ENCODE peak calls at places on chromosomes 7 and 10, in eight cellular contexts. A is transverse colon, U is left ventricle myocardium inferior, D is keratinocyte, I is B cell, L is kidney epithelial cell, N is hepatocyte, Q is nephron progenitor cell. T is an unnamed sample.

GRCh38 chr7:79159040-79159664 is 294.3 kb downstream of the MAGI2 start:
- DNase-seq in A (no peak), U (no peak), D (no peak), I (no peak), L (no peak), N (no peak), Q (no peak), T (no peak)

GRCh38 chr7:55127135-55127551 is 108.3 kb downstream of the EGFR start:
- DNase-seq in A (no peak), U (no peak), D (no peak), I (no peak), L (no peak), N (no peak), Q (no peak), T (no peak)

GRCh38 chr10:49274886-49275285 is 24.1 kb upstream of the C10orf71 start:
- DNase-seq in A (no peak), U (no peak), D (no peak), I (no peak), L (no peak), N (no peak), Q (no peak), T (no peak)

GRCh38 chr7:150876817-150877526 is 24.7 kb downstream of the AOC1 start:
- DNase-seq in A (peak), U (peak), D (no peak), I (peak), L (peak), N (peak), Q (peak), T (peak)

GRCh38 chr10:99536400-99537254 is 3.9 kb downstream of the NKX2-3 start:
- DNase-seq in A (peak), U (no peak), D (no peak), I (peak), L (no peak), N (no peak), Q (no peak), T (no peak)

GRCh38 chr7:130593033-130593432 is 75.5 kb downstream of the COPG2 start:
- DNase-seq in A (no peak), U (no peak), D (no peak), I (no peak), L (no peak), N (no peak), Q (no peak), T (no peak)

GRCh38 chr10:119700321-119700954 is 25.4 kb upstream of the INPP5F start:
- DNase-seq in A (no peak), U (no peak), D (no peak), I (peak), L (no peak), N (no peak), Q (no peak), T (no peak)

GRCh38 chr7:156827587-156828203 is 65.3 kb downstream of the LMBR1 start:
- DNase-seq in A (no peak), U (no peak), D (no peak), I (no peak), L (no peak), N (peak), Q (no peak), T (no peak)

GRCh38 chr7:100247152-100247757 is 27.5 kb downstream of the PVRIG start:
- DNase-seq in A (no peak), U (no peak), D (no peak), I (no peak), L (peak), N (peak), Q (peak), T (peak)

GRCh38 chr10:116076616-116077015 is 196.4 kb downstream of the GFRA1 start:
- DNase-seq in A (no peak), U (no peak), D (no peak), I (no peak), L (no peak), N (no peak), Q (no peak), T (no peak)

GRCh38 chr10:44696496-44696895 is 214.6 kb upstream of the TMEM72 start:
- DNase-seq in A (no peak), U (no peak), D (no peak), I (no peak), L (no peak), N (peak), Q (no peak), T (no peak)

GRCh38 chr7:105806592-105807266 is 69.7 kb downstream of the ATXN7L1 start:
- DNase-seq in A (peak), U (no peak), D (no peak), I (peak), L (peak), N (peak), Q (no peak), T (no peak)

GRCh38 chr10:78045237-78045636 is 11.6 kb downstream of the RPS24 start:
- DNase-seq in A (no peak), U (no peak), D (no peak), I (peak), L (no peak), N (no peak), Q (no peak), T (no peak)

GRCh38 chr10:33927347-33927746 is 592.9 kb upstream of the NRP1 start:
- DNase-seq in A (no peak), U (no peak), D (peak), I (no peak), L (peak), N (no peak), Q (no peak), T (no peak)

GRCh38 chr7:46220066-46220630 is 299.1 kb upstream of the IGFBP3 start:
- DNase-seq in A (no peak), U (no peak), D (peak), I (no peak), L (peak), N (peak), Q (no peak), T (no peak)

GRCh38 chr10:124240721-124241350 is 147.4 kb upstream of the CHST15 start:
- DNase-seq in A (peak), U (no peak), D (no peak), I (no peak), L (no peak), N (no peak), Q (no peak), T (no peak)

GRCh38 chr10:132847416-132847777 is 61.5 kb upstream of the NKX6-2 start:
- DNase-seq in A (no peak), U (no peak), D (no peak), I (no peak), L (no peak), N (no peak), Q (no peak), T (no peak)

GRCh38 chr7:44735403-44736165 is 13.1 kb upstream of the ZMIZ2 start:
- DNase-seq in A (no peak), U (no peak), D (peak), I (no peak), L (peak), N (no peak), Q (no peak), T (no peak)

GRCh38 chr10:101305241-101306230 is 48.4 kb upstream of the BTRC start:
- DNase-seq in A (no peak), U (no peak), D (no peak), I (no peak), L (no peak), N (peak), Q (no peak), T (no peak)

GRCh38 chr10:132052124-132052523 is 13.6 kb upstream of the JAKMIP3 start:
- DNase-seq in A (no peak), U (no peak), D (no peak), I (no peak), L (no peak), N (no peak), Q (no peak), T (no peak)

GRCh38 chr7:69757990-69758430 is 159.7 kb downstream of the AUTS2 start:
- DNase-seq in A (no peak), U (no peak), D (no peak), I (no peak), L (no peak), N (no peak), Q (no peak), T (no peak)

GRCh38 chr7:94182066-94182465 is 177.9 kb upstream of the BET1 start:
- DNase-seq in A (no peak), U (no peak), D (peak), I (no peak), L (peak), N (peak), Q (no peak), T (no peak)

GRCh38 chr7:123871998-123872867 is 27.3 kb downstream of the HYAL4 start:
- DNase-seq in A (peak), U (no peak), D (no peak), I (peak), L (peak), N (peak), Q (peak), T (peak)

GRCh38 chr10:130809761-130810515 is 501.6 kb downstream of the TCERG1L start:
- DNase-seq in A (no peak), U (no peak), D (no peak), I (no peak), L (no peak), N (no peak), Q (no peak), T (no peak)

GRCh38 chr10:131930586-131931330 is 29.9 kb downstream of the PPP2R2D start:
- DNase-seq in A (no peak), U (no peak), D (no peak), I (no peak), L (no peak), N (no peak), Q (no peak), T (no peak)

GRCh38 chr7:90766814-90767564 is 170.9 kb downstream of the CDK14 start:
- DNase-seq in A (peak), U (peak), D (no peak), I (no peak), L (peak), N (peak), Q (peak), T (peak)

DNA sequence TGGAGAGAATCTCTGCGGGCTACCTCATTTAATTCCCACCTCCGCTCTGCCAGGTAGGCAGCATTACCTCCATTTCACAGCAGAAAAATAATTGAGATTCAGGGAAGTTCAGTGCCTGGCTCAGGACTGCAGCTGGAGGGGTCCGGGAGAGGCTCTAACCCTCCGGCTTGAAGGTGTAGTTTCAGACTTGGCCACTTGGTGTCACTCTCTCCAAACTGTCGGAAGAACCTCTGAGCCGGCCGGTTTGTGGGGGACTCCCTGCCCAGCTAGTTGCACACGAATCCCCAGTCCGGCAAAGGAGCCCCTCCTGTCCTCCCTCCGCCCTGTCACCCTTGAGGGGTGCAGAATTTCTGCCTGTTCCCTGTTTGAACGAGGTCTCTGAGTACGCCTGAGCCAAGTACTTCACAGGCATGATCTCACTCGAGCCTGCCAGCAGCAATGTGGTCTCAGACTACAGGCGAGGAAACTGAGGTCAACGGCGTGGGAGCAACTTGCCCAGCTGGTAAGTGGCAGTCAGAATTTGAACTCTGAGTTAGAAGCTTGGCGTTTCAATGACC is 144.7 kb upstream of the ZNF716 start:
- DNase-seq in A (no peak), U (no peak), D (no peak), I (no peak), L (no peak), N (no peak), Q (no peak), T (no peak)
- TF ChIP-seq CTCF in A (no peak), U (peak), D (no peak), I (no peak), L (no peak), N (no peak), Q (no peak), T (no peak)

GRCh38 chr7:154794147-154794780 is 208.7 kb downstream of the PAXIP1 start:
- DNase-seq in A (peak), U (no peak), D (no peak), I (no peak), L (no peak), N (peak), Q (peak), T (no peak)

GRCh38 chr7:154791611-154792010 is 211.3 kb downstream of the PAXIP1 start:
- DNase-seq in A (no peak), U (no peak), D (no peak), I (no peak), L (no peak), N (no peak), Q (no peak), T (no peak)

GRCh38 chr7:154792436-154793055 is 210.4 kb downstream of the PAXIP1 start:
- DNase-seq in A (no peak), U (no peak), D (no peak), I (no peak), L (no peak), N (no peak), Q (no peak), T (no peak)

GRCh38 chr7:154795437-154795836 is 207.5 kb downstream of the PAXIP1 start:
- DNase-seq in A (no peak), U (no peak), D (no peak), I (no peak), L (no peak), N (no peak), Q (no peak), T (no peak)

GRCh38 chr7:154795014-154795413 is 207.9 kb downstream of the PAXIP1 start:
- DNase-seq in A (no peak), U (no peak), D (no peak), I (no peak), L (no peak), N (no peak), Q (no peak), T (no peak)
- TF ChIP-seq CTCF in A (no peak), U (no peak), D (no peak), I (no peak), L (no peak), N (no peak), Q (peak), T (peak)

GRCh38 chr10:114821293-114821914 is at the start of gene FHIP2A:
- DNase-seq in A (peak), U (peak), D (no peak), I (peak), L (no peak), N (peak), Q (peak), T (no peak)
- TF ChIP-seq CTCF in A (peak), U (peak), D (no peak), I (peak), L (no peak), N (peak), Q (no peak), T (peak)

GRCh38 chr10:127492607-127493250 is 56.4 kb upstream of the NPS start:
- DNase-seq in A (no peak), U (no peak), D (no peak), I (no peak), L (no peak), N (no peak), Q (no peak), T (no peak)
- TF ChIP-seq CTCF in A (no peak), U (no peak), D (no peak), I (no peak), L (peak), N (no peak), Q (no peak), T (peak)

GRCh38 chr10:69364232-69364631 is 52.5 kb downstream of the TACR2 start:
- DNase-seq in A (no peak), U (no peak), D (no peak), I (no peak), L (no peak), N (no peak), Q (no peak), T (no peak)
- TF ChIP-seq CTCF in A (no peak), U (peak), D (no peak), I (no peak), L (no peak), N (no peak), Q (no peak), T (no peak)

GRCh38 chr7:128434413-128435310 is 21.0 kb upstream of the HILPDA start:
- DNase-seq in A (no peak), U (no peak), D (no peak), I (no peak), L (no peak), N (no peak), Q (no peak), T (no peak)
- TF ChIP-seq CTCF in A (no peak), U (no peak), D (no peak), I (no peak), L (no peak), N (no peak), Q (no peak), T (no peak)

DNA sequence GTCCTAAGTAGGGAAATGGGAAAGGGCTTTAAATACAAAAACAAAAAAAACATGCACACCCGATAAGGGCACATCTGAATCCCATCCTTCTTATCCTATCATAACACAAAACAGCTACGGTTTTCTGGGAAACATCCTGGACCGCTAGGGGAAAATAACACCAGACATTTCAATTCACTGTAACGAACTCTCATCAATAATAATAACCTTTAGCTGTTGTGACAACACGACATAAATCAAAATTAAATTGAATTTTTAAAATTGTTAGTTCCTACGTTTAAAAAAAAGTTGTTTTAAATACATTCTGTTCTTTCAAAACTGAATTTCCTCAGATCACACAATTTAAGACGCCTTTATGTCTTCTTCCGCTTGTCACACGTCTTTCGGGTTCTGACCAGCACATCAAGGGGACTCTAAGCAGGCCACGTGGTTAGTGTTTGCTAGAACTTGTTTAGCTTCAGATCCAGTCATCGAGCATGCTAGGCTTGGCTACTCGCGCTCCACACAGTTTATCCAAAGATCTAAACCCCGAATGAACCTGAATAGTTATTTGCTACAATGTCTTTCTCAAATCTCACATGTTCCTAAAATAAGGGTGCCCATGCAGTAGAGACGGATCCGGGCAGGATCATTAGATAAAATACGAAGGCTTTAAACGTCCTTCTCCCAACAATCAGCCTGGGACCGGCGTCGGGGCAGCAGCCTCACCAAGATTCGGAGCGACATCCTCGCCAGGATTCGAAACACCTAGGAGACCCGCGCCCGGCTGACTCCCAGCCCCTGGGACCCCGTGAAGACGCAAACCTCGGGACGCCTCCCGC is 827 bp downstream of the IKZF5 start:
- DNase-seq in A (peak), U (no peak), D (peak), I (peak), L (peak), N (peak), Q (peak), T (no peak)
- TF ChIP-seq CTCF in A (no peak), U (no peak), D (no peak), I (no peak), L (no peak), N (no peak), Q (no peak), T (no peak)

DNA sequence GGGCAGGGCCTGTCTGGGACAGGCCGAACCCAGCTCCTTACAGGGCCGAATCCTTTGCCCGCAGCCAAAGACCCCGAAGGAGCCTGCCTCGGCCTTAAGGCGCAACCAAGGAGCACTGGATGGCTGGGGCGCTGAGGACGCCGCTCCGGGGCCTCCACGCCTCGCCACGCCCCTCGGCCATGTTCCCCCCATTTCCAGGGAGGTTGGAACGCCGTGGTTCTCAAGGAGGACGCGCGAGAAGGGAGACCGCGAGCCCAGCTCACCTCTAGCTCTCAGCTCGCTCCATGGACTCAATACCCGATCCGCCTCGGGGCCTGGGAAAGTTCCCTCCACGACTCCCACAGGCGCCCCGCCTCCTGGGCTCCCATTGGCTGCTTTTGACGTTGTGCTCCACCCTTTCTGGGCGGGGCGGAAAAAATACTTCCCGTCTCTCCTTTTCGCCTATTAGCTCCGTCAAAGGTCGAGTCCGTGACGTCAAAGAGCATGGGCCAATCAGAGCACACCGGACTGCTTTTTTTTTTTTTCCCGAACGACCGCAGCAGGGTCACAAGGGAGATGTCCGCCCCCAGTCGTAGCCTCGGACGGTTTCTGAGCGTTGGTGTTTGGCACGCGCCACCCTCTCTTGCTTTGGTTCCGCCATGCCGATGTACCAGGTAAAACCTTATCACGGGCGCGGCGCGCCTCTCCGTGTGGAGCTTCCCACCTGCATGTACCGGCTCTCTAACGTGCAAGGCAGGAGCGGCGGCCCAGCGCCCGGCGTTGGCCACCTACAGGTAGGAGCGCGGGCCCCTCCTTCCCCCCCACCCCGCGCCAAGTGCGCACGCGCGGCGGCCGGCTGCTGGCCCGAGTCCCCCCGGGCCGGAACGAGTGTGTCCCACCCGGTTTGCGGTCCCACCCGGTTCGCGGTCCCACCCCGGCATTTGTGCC is 305.7 kb downstream of the TYW1 start:
- DNase-seq in A (peak), U (peak), D (peak), I (peak), L (peak), N (peak), Q (peak), T (peak)
- TF ChIP-seq CTCF in A (peak), U (peak), D (no peak), I (peak), L (no peak), N (peak), Q (no peak), T (no peak)

DNA sequence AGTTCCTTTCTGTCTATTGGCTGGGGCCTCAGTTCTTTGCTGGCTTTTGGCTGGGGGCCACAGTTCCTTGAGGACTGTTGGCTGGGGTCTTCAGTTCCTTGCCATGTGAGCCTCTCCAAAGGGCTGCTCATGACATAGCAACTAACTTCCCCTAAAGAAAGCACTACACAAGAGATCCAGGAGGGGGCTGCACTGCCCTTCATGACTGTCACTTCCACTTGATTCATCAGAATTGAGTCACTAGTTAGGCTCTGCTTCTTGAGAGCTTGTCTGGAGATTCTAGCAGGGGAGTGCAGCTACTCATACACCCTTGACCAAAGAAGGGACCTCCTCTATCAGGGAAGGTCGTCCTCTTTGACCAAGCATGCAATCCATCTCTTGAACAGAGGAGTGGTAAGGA is 38.0 kb upstream of the MKX start:
- DNase-seq in A (no peak), U (no peak), D (peak), I (peak), L (peak), N (peak), Q (peak), T (no peak)
- TF ChIP-seq CTCF in A (no peak), U (peak), D (peak), I (no peak), L (peak), N (peak), Q (peak), T (peak)

GRCh38 chr10:5283305-5284158 is 81.2 kb upstream of the UCN3 start:
- DNase-seq in A (peak), U (peak), D (no peak), I (peak), L (no peak), N (peak), Q (peak), T (peak)
- TF ChIP-seq CTCF in A (peak), U (peak), D (peak), I (peak), L (peak), N (peak), Q (peak), T (peak)